ENCODE peak calls at places on chromosomes 4 and X, in ten cellular contexts. R is tibial nerve, A is upper lobe of left lung, W is pancreas, M is stomach, C is A673, D is GM23338, V is hepatocyte, Q is lower lobe of right lung, N is cardiac muscle cell. T is an unnamed sample.

GRCh38 chr4:87961993-87962791 is 13.3 kb upstream of the SPP1 start:
- DNase-seq in R (no peak), A (no peak), W (no peak), M (no peak), C (no peak), D (no peak), V (peak), Q (no peak), N (no peak), T (no peak)

GRCh38 chr4:81648576-81649272 is 177.0 kb upstream of the RASGEF1B start:
- DNase-seq in R (no peak), A (no peak), W (no peak), M (no peak), C (no peak), D (no peak), V (no peak), Q (no peak), N (no peak), T (peak)

GRCh38 chr4:70704333-70705145 is 16.2 kb downstream of the UTP3 start:
- DNase-seq in R (peak), A (peak), W (peak), M (peak), C (peak), D (peak), V (peak), Q (peak), N (peak), T (peak)

GRCh38 chr4:57404463-57404862 is 294.3 kb upstream of the IGFBP7 start:
- DNase-seq in R (no peak), A (no peak), W (no peak), M (no peak), C (no peak), D (peak), V (no peak), Q (no peak), N (no peak), T (no peak)

GRCh38 chr4:4761128-4761991 is 98.1 kb upstream of the MSX1 start:
- DNase-seq in R (no peak), A (no peak), W (no peak), M (no peak), C (peak), D (peak), V (no peak), Q (no peak), N (peak), T (no peak)

GRCh38 chrX:68658530-68658929 is 11.1 kb downstream of the STARD8 start:
- DNase-seq in R (no peak), A (no peak), W (no peak), M (no peak), C (no peak), D (no peak), V (no peak), Q (no peak), N (no peak), T (no peak)

GRCh38 chr4:154399259-154399974 is 92.2 kb downstream of the DCHS2 start:
- DNase-seq in R (no peak), A (no peak), W (no peak), M (no peak), C (peak), D (peak), V (peak), Q (no peak), N (peak), T (no peak)

GRCh38 chr4:53586121-53586816 is 5.0 kb downstream of the LNX1 start:
- DNase-seq in R (no peak), A (no peak), W (no peak), M (no peak), C (peak), D (no peak), V (no peak), Q (no peak), N (no peak), T (no peak)

GRCh38 chr4:87002682-87003043 is 67.9 kb downstream of the AFF1 start:
- DNase-seq in R (no peak), A (no peak), W (no peak), M (no peak), C (no peak), D (peak), V (no peak), Q (no peak), N (no peak), T (no peak)

GRCh38 chr4:113292371-113293042 is 243.1 kb downstream of the ANK2 start:
- DNase-seq in R (no peak), A (no peak), W (no peak), M (no peak), C (no peak), D (peak), V (peak), Q (no peak), N (peak), T (no peak)

GRCh38 chrX:154375156-154375504 is 696 bp upstream of the FLNA start:
- DNase-seq in R (no peak), A (no peak), W (no peak), M (no peak), C (no peak), D (no peak), V (no peak), Q (no peak), N (no peak), T (no peak)

GRCh38 chrX:41563881-41564280 is 116.7 kb downstream of the NYX start:
- DNase-seq in R (no peak), A (no peak), W (no peak), M (no peak), C (no peak), D (no peak), V (no peak), Q (no peak), N (no peak), T (no peak)

GRCh38 chrX:150887906-150888465 is 10.5 kb downstream of the CD99L2 start:
- DNase-seq in R (no peak), A (no peak), W (no peak), M (no peak), C (no peak), D (no peak), V (no peak), Q (no peak), N (no peak), T (no peak)
- TF ChIP-seq CTCF in R (no peak), A (no peak), W (no peak), M (no peak), C (no peak), D (no peak), V (no peak), Q (no peak), N (no peak), T (no peak)

DNA sequence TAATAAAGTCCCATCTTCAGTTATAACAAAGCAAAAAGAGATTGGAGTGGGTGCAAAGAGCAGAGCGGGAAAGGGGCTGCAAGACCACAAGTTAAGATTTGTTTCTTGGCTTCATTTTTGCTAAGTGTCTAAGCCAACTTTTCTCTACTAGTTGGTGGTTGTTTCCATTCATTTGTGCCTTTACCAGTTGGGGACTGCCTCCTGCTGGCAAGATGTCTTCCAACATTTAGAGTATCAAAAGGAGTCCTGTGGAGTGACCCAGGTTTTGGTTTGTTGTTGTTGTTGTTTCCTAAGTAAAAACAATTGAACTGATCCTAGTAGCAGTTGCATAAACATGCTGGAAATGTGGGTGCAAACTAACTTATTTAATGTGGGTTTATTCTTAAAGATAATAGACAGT is 121.1 kb downstream of the SPATA18 start:
- DNase-seq in R (no peak), A (no peak), W (no peak), M (no peak), C (no peak), D (peak), V (peak), Q (no peak), N (no peak), T (no peak)
- TF ChIP-seq CTCF in R (no peak), A (peak), W (no peak), M (no peak), C (peak), D (peak), V (peak), Q (no peak), N (peak), T (no peak)

GRCh38 chr4:184983660-184984356 is 34.5 kb upstream of the HELT start:
- DNase-seq in R (peak), A (peak), W (peak), M (peak), C (peak), D (peak), V (peak), Q (peak), N (peak), T (peak)
- TF ChIP-seq CTCF in R (peak), A (no peak), W (no peak), M (no peak), C (peak), D (peak), V (peak), Q (peak), N (peak), T (peak)

GRCh38 chr4:150033937-150034336 is 44.3 kb upstream of the DCLK2 start:
- DNase-seq in R (no peak), A (no peak), W (peak), M (peak), C (peak), D (no peak), V (no peak), Q (no peak), N (no peak), T (no peak)
- TF ChIP-seq CTCF in R (no peak), A (no peak), W (no peak), M (no peak), C (no peak), D (no peak), V (no peak), Q (no peak), N (no peak), T (no peak)

DNA sequence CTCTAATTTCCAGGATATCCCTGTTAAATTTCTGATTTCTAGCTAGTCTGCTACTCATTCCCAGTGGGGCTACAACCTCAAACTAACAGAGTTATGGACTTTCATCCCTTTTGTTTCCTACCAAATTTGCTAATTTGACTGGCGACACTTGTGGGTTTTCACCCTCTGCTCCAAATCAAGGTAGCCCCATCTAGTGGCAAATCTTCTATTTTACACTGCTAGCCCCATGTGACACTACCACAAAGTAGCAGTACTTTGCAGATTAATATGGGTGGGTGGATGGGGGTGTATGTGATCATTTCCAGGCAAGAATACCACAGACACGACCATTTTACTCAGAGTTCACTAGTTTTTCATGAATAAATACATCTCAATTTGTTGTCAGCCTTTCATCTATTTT is 150.3 kb downstream of the MSL3 start:
- DNase-seq in R (no peak), A (no peak), W (no peak), M (no peak), C (peak), D (peak), V (peak), Q (no peak), N (peak), T (peak)
- TF ChIP-seq CTCF in R (no peak), A (no peak), W (no peak), M (no peak), C (peak), D (peak), V (peak), Q (no peak), N (peak), T (no peak)

GRCh38 chr4:64781737-64782326 is 372.6 kb upstream of the TECRL start:
- DNase-seq in R (no peak), A (no peak), W (no peak), M (no peak), C (peak), D (peak), V (peak), Q (no peak), N (peak), T (no peak)
- TF ChIP-seq CTCF in R (peak), A (peak), W (peak), M (no peak), C (peak), D (peak), V (peak), Q (peak), N (peak), T (peak)

DNA sequence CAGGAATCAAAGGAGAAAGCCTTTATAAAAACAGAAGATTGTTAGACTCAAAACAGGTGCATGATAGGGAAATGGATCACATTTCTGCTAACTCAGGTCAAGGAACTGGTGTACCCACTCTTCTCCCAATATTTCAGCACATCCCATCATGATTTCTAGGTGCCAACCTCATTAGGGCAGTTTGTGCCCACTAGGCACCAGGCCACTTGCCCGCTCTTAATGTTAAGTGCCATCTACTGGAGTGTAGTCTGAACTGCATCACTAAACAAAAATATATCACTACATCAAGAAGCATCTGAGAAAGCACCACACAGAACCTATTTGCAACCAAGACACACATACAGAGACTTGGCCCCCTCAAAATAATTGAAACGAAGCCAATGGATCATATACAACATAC is 140.4 kb upstream of the GRID2 start:
- DNase-seq in R (no peak), A (no peak), W (no peak), M (no peak), C (no peak), D (peak), V (no peak), Q (no peak), N (no peak), T (no peak)
- TF ChIP-seq CTCF in R (no peak), A (no peak), W (no peak), M (no peak), C (peak), D (peak), V (peak), Q (no peak), N (peak), T (peak)

GRCh38 chr4:25844957-25845712 is 17.7 kb downstream of the SEL1L3 start:
- DNase-seq in R (no peak), A (no peak), W (no peak), M (no peak), C (no peak), D (no peak), V (no peak), Q (no peak), N (no peak), T (no peak)

GRCh38 chr4:25845841-25846653 is 16.7 kb downstream of the SEL1L3 start:
- DNase-seq in R (no peak), A (no peak), W (no peak), M (no peak), C (no peak), D (peak), V (no peak), Q (no peak), N (no peak), T (no peak)

GRCh38 chr4:25839687-25840086 is 23.1 kb downstream of the SEL1L3 start:
- DNase-seq in R (no peak), A (no peak), W (no peak), M (no peak), C (no peak), D (no peak), V (no peak), Q (no peak), N (no peak), T (no peak)

GRCh38 chr4:25843340-25844097 is 19.3 kb downstream of the SEL1L3 start:
- DNase-seq in R (no peak), A (peak), W (no peak), M (peak), C (no peak), D (no peak), V (no peak), Q (peak), N (no peak), T (peak)

DNA sequence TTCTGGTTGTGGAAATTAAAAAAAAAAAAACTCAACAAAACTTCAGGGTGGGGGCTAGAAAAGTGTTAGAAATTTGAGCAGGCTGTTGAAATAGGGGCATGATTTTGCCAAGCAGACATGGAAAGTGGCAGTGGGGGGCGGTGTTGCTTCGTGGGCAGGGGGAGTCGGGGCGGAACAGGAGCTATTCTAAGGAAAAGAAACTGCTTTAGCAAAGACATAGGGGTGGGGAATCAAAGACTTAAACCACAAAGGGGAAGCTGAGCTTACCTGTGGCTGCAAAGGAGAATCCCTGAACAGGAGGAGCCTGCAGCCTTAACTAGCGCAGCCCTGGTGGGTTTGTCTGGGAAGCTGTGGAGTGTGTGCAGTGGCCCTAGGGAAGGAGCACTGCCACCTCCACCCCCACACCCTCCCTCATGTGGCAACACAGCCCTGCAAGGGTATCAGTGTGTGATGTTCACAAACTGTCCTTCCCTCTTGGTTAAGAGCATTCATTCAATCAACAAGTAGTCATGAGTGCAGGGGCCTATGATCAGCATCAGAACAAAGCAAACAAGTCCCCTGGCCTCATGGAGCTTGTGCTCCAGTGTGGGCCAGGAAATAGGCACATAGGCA is 20.5 kb downstream of the SEL1L3 start:
- DNase-seq in R (no peak), A (no peak), W (no peak), M (no peak), C (no peak), D (peak), V (no peak), Q (no peak), N (peak), T (peak)
- TF ChIP-seq CTCF in R (no peak), A (no peak), W (no peak), M (no peak), C (peak), D (peak), V (no peak), Q (no peak), N (peak), T (peak)